ENCODE peak calls at places on chromosomes 13 and 19, in five cellular contexts. Z, F, G, A and U are unnamed samples.
A peak's percentile ranks its signal among the peaks of the same experiment; 100 is the strongest.

GRCh38 chr13:110152351-110152750 is 154.6 kb downstream of the COL4A1 start:
- DNase-seq in Z (no peak), F (no peak), G (no peak), A (no peak), U (no peak)

GRCh38 chr19:33005440-33005839 is 33.4 kb downstream of the FAAP24 start:
- DNase-seq in Z (no peak), F (no peak), G (no peak), A (no peak), U (no peak)

GRCh38 chr13:47665041-47665440 is 336.0 kb downstream of the SUCLA2 start:
- DNase-seq in Z (no peak), F (no peak), G (no peak), A (no peak), U (no peak)

GRCh38 chr19:2039959-2040646 is 10.9 kb downstream of the MKNK2 start:
- DNase-seq in Z (peak; percentile 15), F (no peak), G (no peak), A (peak; percentile 35), U (no peak)

GRCh38 chr13:63629591-63629990 is 2213.9 kb upstream of the PCDH20 start:
- DNase-seq in Z (no peak), F (no peak), G (no peak), A (no peak), U (no peak)

GRCh38 chr19:42455621-42456081 is 12.9 kb upstream of the CXCL17 start:
- DNase-seq in Z (no peak), F (no peak), G (no peak), A (no peak), U (no peak)

GRCh38 chr19:12527034-12527836 is 24.0 kb downstream of the ZNF564 start:
- DNase-seq in Z (no peak), F (no peak), G (no peak), A (no peak), U (no peak)

GRCh38 chr19:28297036-28297435 is 915.9 kb downstream of the UQCRFS1 start:
- DNase-seq in Z (no peak), F (no peak), G (no peak), A (no peak), U (no peak)

GRCh38 chr19:1019980-1020867 is 699 bp downstream of the TMEM259 start:
- DNase-seq in Z (no peak), F (no peak), G (no peak), A (peak; percentile 55), U (no peak)

GRCh38 chr13:49248433-49249002 is 793 bp downstream of the CDADC1 start:
- DNase-seq in Z (no peak), F (no peak), G (no peak), A (no peak), U (no peak)

GRCh38 chr13:75788494-75788991 is 152.4 kb downstream of the LMO7 start:
- DNase-seq in Z (no peak), F (peak; percentile 82), G (no peak), A (peak; percentile 20), U (no peak)

GRCh38 chr19:1884291-1884718 is 991 bp downstream of the ABHD17A start:
- DNase-seq in Z (no peak), F (no peak), G (no peak), A (no peak), U (no peak)

GRCh38 chr13:29754486-29754806 is 96.0 kb downstream of the UBL3 start:
- DNase-seq in Z (no peak), F (no peak), G (no peak), A (peak; percentile 19), U (no peak)

GRCh38 chr13:99949657-99950413 is 21.7 kb downstream of the ZIC5 start:
- DNase-seq in Z (no peak), F (no peak), G (no peak), A (no peak), U (no peak)

GRCh38 chr19:13074378-13074777 is 28.3 kb downstream of the LYL1 start:
- DNase-seq in Z (no peak), F (no peak), G (no peak), A (no peak), U (no peak)

GRCh38 chr13:76992548-76993001 is 694 bp downstream of the CLN5 start:
- DNase-seq in Z (peak; percentile 30), F (no peak), G (no peak), A (peak; percentile 34), U (no peak)

GRCh38 chr19:6048808-6049405 is 61.4 kb downstream of the RFX2 start:
- DNase-seq in Z (peak; percentile 74), F (no peak), G (peak; percentile 74), A (peak; percentile 78), U (peak; percentile 78)

GRCh38 chr19:409515-410242 is 732 bp upstream of the C2CD4C start:
- DNase-seq in Z (no peak), F (no peak), G (no peak), A (no peak), U (no peak)

GRCh38 chr13:48950507-48950886 is 25.2 kb upstream of the FNDC3A start:
- DNase-seq in Z (no peak), F (no peak), G (no peak), A (no peak), U (no peak)

GRCh38 chr13:83984793-83985192 is 102.5 kb upstream of the SLITRK1 start:
- DNase-seq in Z (no peak), F (no peak), G (no peak), A (no peak), U (no peak)

GRCh38 chr13:76668141-76668540 is 218.1 kb downstream of the KCTD12 start:
- DNase-seq in Z (no peak), F (no peak), G (no peak), A (no peak), U (no peak)

GRCh38 chr13:95540848-95541247 is 11.7 kb upstream of the CLDN10 start:
- DNase-seq in Z (no peak), F (no peak), G (no peak), A (no peak), U (no peak)

GRCh38 chr13:34347784-34348573 is 530.0 kb downstream of the RFC3 start:
- DNase-seq in Z (no peak), F (no peak), G (no peak), A (peak; percentile 25), U (no peak)

GRCh38 chr13:112066624-112067004 is 335 bp upstream of the SOX1 start:
- DNase-seq in Z (peak; percentile 35), F (no peak), G (peak; percentile 89), A (peak; percentile 26), U (peak; percentile 67)

GRCh38 chr19:13887529-13887928 is 10.6 kb downstream of the NANOS3 start:
- DNase-seq in Z (no peak), F (no peak), G (no peak), A (no peak), U (no peak)

GRCh38 chr13:76829572-76830327 is 56.5 kb downstream of the KCTD12 start:
- DNase-seq in Z (no peak), F (no peak), G (no peak), A (peak; percentile 34), U (no peak)

GRCh38 chr13:89457977-89458376 is 1786.8 kb downstream of the SLITRK5 start:
- DNase-seq in Z (no peak), F (no peak), G (no peak), A (no peak), U (no peak)

GRCh38 chr13:100409132-100409531 is 179.5 kb downstream of the GGACT start:
- DNase-seq in Z (no peak), F (no peak), G (no peak), A (no peak), U (no peak)

GRCh38 chr19:3555653-3556422 is 1.5 kb downstream of the MFSD12 start:
- DNase-seq in Z (no peak), F (no peak), G (no peak), A (no peak), U (no peak)

GRCh38 chr19:3556423-3556977 is 886 bp downstream of the MFSD12 start:
- DNase-seq in Z (no peak), F (no peak), G (no peak), A (no peak), U (no peak)

GRCh38 chr19:3557461-3558248 is at the start of gene MFSD12:
- DNase-seq in Z (peak; percentile 92), F (peak; percentile 40), G (peak; percentile 93), A (peak; percentile 94), U (peak; percentile 92)

GRCh38 chr19:3554254-3555083 is 2.9 kb downstream of the MFSD12 start:
- DNase-seq in Z (no peak), F (no peak), G (no peak), A (no peak), U (no peak)

DNA sequence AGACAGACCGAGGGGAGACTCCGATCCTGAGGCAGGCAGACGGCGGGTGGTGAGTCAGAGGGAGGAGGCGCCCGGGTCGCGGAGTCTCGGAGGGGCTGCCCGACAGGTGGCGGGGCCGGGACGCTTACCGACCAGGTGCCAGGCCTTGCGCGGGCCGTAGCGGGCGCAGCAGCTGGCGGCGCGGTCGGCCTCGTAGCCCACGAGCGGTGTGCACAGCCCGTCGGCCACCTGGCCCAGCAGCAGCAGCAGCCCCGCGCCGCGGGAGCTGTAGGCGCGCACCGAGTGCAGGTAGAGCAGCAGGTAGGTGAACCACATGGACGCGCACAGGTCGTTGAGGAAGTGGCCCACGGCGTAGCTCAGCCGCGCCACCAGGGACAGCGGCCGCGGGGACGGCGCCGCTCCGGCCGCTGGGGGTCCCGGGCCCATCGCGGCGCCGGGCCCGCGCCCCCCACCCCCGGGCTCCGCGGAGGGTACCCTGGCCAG is 367 bp downstream of the MFSD12 start:
- DNase-seq in Z (no peak), F (no peak), G (no peak), A (peak; percentile 63), U (no peak)
- TF ChIP-seq CTCF in Z (no peak), F (no peak), G (peak; percentile 18), A (peak; percentile 33), U (no peak)

DNA sequence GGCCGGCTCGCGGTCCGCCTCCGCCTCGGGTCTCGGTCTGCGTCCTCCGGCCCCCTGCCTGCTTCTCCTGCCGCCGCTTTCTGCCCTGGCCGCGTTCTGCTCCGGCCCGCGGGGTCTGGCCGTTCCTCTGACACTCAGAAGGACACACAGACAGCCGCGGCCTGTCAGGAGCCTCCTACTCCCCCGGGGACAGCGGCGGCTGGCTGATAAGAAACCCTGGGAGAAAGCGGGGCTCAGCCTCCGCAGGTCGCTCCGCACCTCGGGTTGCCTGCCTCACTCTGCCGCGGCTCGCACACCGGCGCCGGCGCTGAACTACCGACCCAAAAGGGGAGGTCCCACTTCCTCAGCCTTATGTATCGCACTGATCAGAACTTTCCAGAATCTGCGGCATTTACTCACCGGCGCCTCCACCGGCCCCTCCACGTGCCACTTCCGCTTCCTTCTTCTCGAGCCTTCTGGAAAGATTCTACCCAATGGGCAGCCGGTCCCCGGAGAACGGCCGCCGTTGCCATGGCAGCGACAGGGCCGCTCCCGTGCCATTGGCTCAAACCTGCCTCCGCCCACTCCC is at the start of gene HSPH1:
- DNase-seq in Z (peak; percentile 99), F (peak; percentile 73), G (peak; percentile 89), A (peak; percentile 99), U (peak; percentile 96)
- TF ChIP-seq CTCF in Z (no peak), F (peak; percentile 43), G (peak; percentile 41), A (no peak), U (no peak)

DNA sequence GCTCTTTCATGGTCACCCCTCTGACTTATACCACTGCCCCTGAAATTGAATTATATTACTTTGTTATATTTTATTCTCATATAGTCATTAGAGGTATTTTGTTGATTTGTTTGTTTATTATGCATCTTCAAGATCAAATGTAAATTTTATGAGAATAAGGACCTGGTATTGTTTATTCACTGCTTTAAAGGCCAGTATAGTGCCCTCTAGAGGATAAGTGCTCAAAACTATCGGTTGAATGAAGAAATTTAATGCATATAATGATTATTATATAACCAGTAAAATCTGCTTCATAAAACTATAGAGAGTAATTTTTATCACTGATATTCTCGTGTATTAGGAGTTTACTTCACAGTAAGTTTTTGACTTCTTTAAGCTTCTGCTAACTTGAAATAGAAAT is 1401.9 kb downstream of the SLITRK1 start:
- DNase-seq in Z (no peak), F (no peak), G (no peak), A (no peak), U (no peak)
- TF ChIP-seq CTCF in Z (no peak), F (no peak), G (peak; percentile 53), A (no peak), U (peak; percentile 51)

GRCh38 chr13:93496985-93497673 is 270.5 kb downstream of the GPC6 start:
- DNase-seq in Z (no peak), F (no peak), G (no peak), A (no peak), U (no peak)
- TF ChIP-seq CTCF in Z (no peak), F (no peak), G (no peak), A (no peak), U (no peak)